ENCODE peak calls at places on chromosomes 12 and 14, in seven cellular contexts. J is H1, Q is GM12878, G is K562, K is HCT116, V is HepG2, I is SK-N-SH. Y is an unnamed sample.

GRCh38 chr14:99819514-99819913 is 26.3 kb downstream of the EML1 start:
- DNase-seq in J (no peak), G (no peak), K (no peak), V (no peak), Q (no peak), I (no peak), Y (no peak)

GRCh38 chr12:77591959-77592358 is 238.7 kb upstream of the NAV3 start:
- DNase-seq in K (no peak), Q (no peak), I (no peak), V (no peak), J (no peak), G (no peak), Y (peak)

GRCh38 chr14:31206536-31207286 is 882 bp downstream of the HECTD1 start:
- DNase-seq in V (peak), J (peak), G (peak), K (no peak), I (peak), Q (no peak), Y (peak)

GRCh38 chr12:105330938-105331804 is 680 bp downstream of the C12orf75 start:
- DNase-seq in K (no peak), V (no peak), J (no peak), Q (no peak), I (no peak), G (peak), Y (no peak)

GRCh38 chr14:102225936-102226335 is 79.0 kb downstream of the MOK start:
- DNase-seq in Q (no peak), J (no peak), V (no peak), K (no peak), I (no peak), G (no peak), Y (no peak)

GRCh38 chr12:121287267-121287954 is 9.1 kb downstream of the CAMKK2 start:
- DNase-seq in I (no peak), G (no peak), J (no peak), Q (no peak), K (no peak), V (no peak), Y (no peak)

GRCh38 chr12:103505371-103506236 is 9.8 kb upstream of the C12orf42 start:
- DNase-seq in V (no peak), Q (peak), J (no peak), I (no peak), G (no peak), K (no peak), Y (no peak)

GRCh38 chr12:120134307-120134980 is 17.9 kb upstream of the RAB35 start:
- DNase-seq in J (no peak), K (no peak), Q (no peak), V (no peak), G (no peak), I (no peak), Y (no peak)

GRCh38 chr12:31323466-31324115 is 2.4 kb downstream of the SINHCAF start:
- DNase-seq in K (no peak), I (no peak), Q (no peak), J (peak), G (peak), V (no peak), Y (no peak)

GRCh38 chr12:122928891-122929538 is 33.1 kb upstream of the VPS37B start:
- DNase-seq in I (no peak), Q (no peak), V (no peak), J (no peak), G (no peak), K (no peak), Y (no peak)

GRCh38 chr12:64781374-64782029 is 22.3 kb upstream of the GNS start:
- DNase-seq in G (no peak), K (no peak), V (no peak), J (no peak), I (peak), Q (no peak), Y (peak)

GRCh38 chr12:97299867-97300266 is 162.7 kb upstream of the RMST start:
- DNase-seq in Q (no peak), V (peak), J (no peak), I (no peak), G (no peak), K (no peak), Y (no peak)

GRCh38 chr12:8943565-8944186 is 5.8 kb downstream of the M6PR start:
- DNase-seq in Q (no peak), V (no peak), K (no peak), J (no peak), I (no peak), G (no peak), Y (no peak)

GRCh38 chr12:18428416-18428815 is 167.1 kb downstream of the PIK3C2G start:
- DNase-seq in J (no peak), G (no peak), K (no peak), V (no peak), I (no peak), Q (no peak), Y (peak)

GRCh38 chr14:69274321-69274720 is 14.4 kb downstream of the GALNT16 start:
- DNase-seq in V (no peak), I (no peak), Q (no peak), J (no peak), K (no peak), G (no peak), Y (no peak)

GRCh38 chr12:105741786-105742566 is 396.8 kb downstream of the NUAK1 start:
- DNase-seq in K (no peak), Q (no peak), V (no peak), G (no peak), J (no peak), I (no peak), Y (no peak)

GRCh38 chr12:95548056-95548538 is 3.2 kb downstream of the USP44 start:
- DNase-seq in G (peak), Q (no peak), I (peak), V (no peak), J (peak), K (no peak), Y (no peak)

GRCh38 chr12:88458327-88458726 is 121.9 kb downstream of the KITLG start:
- DNase-seq in Q (no peak), K (no peak), I (no peak), G (no peak), V (peak), J (no peak), Y (no peak)

GRCh38 chr12:18716236-18716635 is 21.6 kb downstream of the PLCZ1 start:
- DNase-seq in I (no peak), Q (no peak), K (no peak), G (no peak), V (no peak), J (no peak), Y (no peak)

GRCh38 chr14:89110110-89110509 is 285.7 kb downstream of the TTC8 start:
- DNase-seq in V (no peak), G (no peak), K (no peak), Q (no peak), J (no peak), I (no peak), Y (no peak)

GRCh38 chr14:92867246-92867925 is 55.6 kb upstream of the CHGA start:
- DNase-seq in J (no peak), K (no peak), G (no peak), V (no peak), I (no peak), Q (no peak), Y (no peak)

GRCh38 chr14:64682173-64682710 is 22.0 kb upstream of the PLEKHG3 start:
- DNase-seq in J (peak), I (no peak), K (no peak), G (no peak), V (no peak), Q (no peak), Y (no peak)

GRCh38 chr12:78829690-78830089 is 34.9 kb upstream of the SYT1 start:
- DNase-seq in V (no peak), J (no peak), I (no peak), K (no peak), Q (no peak), G (no peak), Y (no peak)

DNA sequence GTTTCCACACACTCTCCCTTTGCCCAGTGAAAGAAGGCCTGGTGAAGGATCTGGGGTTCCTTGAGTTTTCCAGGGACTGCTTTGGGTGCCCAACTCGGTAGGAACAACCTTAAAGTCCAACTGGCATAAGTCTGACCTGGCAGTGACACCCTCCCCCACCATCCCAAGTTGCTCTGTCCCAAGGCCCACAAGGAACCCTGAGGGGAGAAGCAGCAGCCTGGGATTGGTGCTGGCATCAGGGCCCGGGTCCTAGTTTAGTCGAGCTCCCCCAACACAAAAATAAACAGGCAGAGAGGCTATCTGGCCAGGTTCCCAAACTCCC is 1.6 kb downstream of the KMT2D start:
- DNase-seq in I (peak), V (no peak), Q (no peak), G (no peak), K (no peak), J (no peak), Y (peak)
- TF ChIP-seq JUND in I (no peak), V (no peak), Q (no peak), G (no peak), K (no peak), J (no peak), Y (no peak)

DNA sequence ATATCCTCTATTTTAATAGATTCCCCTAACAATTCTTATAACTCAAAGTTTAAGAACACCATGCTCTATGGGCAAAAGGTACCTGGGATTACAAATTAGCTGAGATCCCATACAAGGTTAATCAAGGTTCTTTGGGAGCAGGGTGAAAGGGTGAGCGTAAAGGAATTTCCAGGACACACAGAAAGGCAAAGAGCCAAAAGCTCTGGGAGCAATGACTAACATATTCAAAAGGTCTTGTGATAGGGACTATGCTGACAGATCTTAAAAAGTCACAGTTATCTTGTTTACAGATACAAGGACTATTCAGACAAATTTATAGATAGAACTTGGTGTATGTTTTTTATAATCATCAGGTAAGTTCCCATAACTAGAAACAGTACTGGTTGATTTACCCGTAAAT is 19.5 kb upstream of the PPFIBP1 start:
- DNase-seq in Q (no peak), J (no peak), G (no peak), I (no peak), V (no peak), K (no peak), Y (no peak)
- TF ChIP-seq JUND in Q (no peak), J (no peak), G (no peak), I (no peak), V (no peak), K (no peak), Y (no peak)

DNA sequence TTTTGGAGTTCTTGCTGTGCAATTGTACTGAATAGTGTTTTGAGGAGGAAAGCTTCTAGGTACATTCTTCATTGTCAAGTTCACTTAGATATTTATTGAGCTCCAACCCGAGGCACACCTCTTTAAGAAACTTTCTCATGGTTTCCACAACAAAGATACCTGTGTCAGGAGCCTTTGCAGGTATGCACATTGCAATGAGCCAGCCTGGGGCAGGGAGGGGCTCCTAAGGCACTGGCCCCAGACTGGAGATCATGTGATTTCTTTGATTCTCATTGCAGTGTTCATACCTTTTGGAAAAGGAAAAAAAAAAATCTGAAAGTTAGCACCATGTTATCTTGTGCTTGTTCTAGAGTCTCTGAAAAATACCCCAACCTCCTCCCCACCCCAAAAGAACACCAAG is 80.3 kb downstream of the PRMT8 start:
- DNase-seq in K (no peak), Q (no peak), V (no peak), I (no peak), J (no peak), G (no peak), Y (no peak)
- TF ChIP-seq JUND in K (no peak), Q (no peak), V (no peak), I (no peak), J (no peak), G (no peak), Y (no peak)

DNA sequence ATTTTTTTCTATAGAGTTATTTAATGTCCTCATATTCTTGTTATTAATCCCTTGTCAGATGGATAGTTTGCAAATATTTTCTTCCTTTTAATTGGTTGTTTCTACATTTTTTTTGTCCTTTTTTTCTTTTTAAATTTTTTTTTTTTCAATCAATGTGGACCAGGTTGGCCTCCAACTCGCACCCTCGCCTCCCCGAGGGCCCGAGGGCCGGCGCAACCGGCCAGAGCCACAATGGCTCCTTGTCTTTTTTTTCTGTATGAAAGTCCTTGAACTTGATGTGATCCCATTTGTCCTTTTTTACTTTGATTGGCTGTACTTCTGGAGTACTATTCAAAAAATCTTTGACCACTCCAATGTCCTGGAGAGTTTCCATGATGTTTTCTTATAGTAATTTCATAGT is 17.7 kb upstream of the SLCO1B1 start:
- DNase-seq in G (no peak), J (no peak), V (no peak), K (no peak), Q (no peak), I (no peak), Y (no peak)
- TF ChIP-seq JUND in G (no peak), J (no peak), V (no peak), K (no peak), Q (no peak), I (no peak), Y (no peak)

GRCh38 chr12:131831021-131831571 is 2.9 kb downstream of the MMP17 start:
- DNase-seq in V (no peak), G (no peak), J (no peak), Q (no peak), K (no peak), I (no peak), Y (peak)
- TF ChIP-seq JUND in V (no peak), G (no peak), J (no peak), Q (no peak), K (no peak), I (no peak), Y (no peak)

GRCh38 chr12:2211119-2211518 is 158.3 kb downstream of the CACNA1C start:
- DNase-seq in K (no peak), V (no peak), I (no peak), G (no peak), Q (no peak), J (no peak), Y (no peak)

GRCh38 chr12:2214411-2214810 is 161.6 kb downstream of the CACNA1C start:
- DNase-seq in V (no peak), K (no peak), G (no peak), I (no peak), J (no peak), Q (no peak), Y (no peak)

GRCh38 chr12:2212971-2213869 is 160.4 kb downstream of the CACNA1C start:
- DNase-seq in V (no peak), G (no peak), J (no peak), Q (no peak), I (peak), K (no peak), Y (no peak)

GRCh38 chr12:2212537-2212936 is 159.8 kb downstream of the CACNA1C start:
- DNase-seq in K (no peak), G (no peak), Q (no peak), V (no peak), J (no peak), I (no peak), Y (no peak)

DNA sequence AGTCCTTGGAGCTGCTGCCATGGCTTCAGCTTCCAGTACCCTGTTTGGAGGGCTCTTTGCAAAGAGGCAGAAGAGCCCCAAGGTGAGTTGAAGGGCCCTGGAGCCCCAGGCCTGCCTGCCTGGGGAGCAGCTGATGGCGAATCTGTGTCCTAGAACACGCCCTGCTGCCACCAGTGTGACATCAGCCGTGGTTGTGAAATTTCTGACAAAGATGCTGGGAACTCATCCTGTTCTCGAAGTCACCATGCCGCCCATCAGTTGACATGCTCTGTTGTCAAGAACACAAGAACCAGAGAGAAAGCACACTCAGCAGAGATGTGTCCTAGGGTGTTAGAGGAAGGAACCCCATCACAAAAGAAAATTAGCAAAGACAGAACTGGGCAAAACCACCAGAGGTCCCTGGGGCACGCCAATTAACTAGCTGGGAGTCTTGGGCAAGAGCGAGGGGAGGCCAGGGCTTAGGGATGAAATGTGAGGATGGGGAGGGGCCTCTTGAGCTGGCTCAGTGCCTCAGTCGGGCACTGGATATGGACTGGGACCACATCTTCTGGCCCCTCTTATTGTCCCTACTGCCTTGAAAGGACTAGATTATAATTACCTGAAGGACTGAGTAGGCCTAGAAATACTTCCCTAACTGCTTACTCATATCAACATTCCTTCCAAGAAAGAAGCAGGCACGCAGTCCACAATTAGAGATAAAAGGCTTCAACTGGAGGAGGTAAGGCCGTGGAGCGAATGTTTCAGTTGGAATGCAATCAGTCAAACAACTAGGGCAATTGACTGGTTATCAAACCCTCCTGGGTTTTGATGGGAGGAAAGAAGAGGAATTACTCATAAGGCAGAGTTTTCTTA is 163.1 kb downstream of the CACNA1C start:
- DNase-seq in G (no peak), Q (no peak), I (no peak), V (no peak), K (no peak), J (no peak), Y (no peak)
- TF ChIP-seq JUND in G (no peak), Q (no peak), I (no peak), V (no peak), K (no peak), J (no peak), Y (no peak)

GRCh38 chr14:103385994-103386491 is 828 bp downstream of the MARK3 start:
- DNase-seq in J (no peak), G (no peak), V (no peak), K (no peak), Q (no peak), I (peak), Y (no peak)
- TF ChIP-seq JUND in J (no peak), G (no peak), V (no peak), K (no peak), Q (no peak), I (no peak), Y (no peak)